ENCODE peak calls at places on chromosome 15, in nine cellular contexts. P is AG20443; H is prostate gland; L is Peyer's patch; X is right cardiac atrium; O is CD8-positive, alpha-beta memory T cell; S is lower lobe of right lung; I is NCI-H774; Q is D341Med. V is an unnamed sample.

GRCh38 chr15:73024161-73024560 is 28.1 kb upstream of the NEO1 start:
- DNase-seq in P (no peak), H (no peak), L (no peak), X (no peak), O (no peak), S (peak), I (no peak), Q (no peak), V (no peak)

GRCh38 chr15:45704329-45705249 is 69.8 kb downstream of the SQOR start:
- DNase-seq in P (peak), H (no peak), L (peak), X (peak), O (peak), S (no peak), I (no peak), Q (peak), V (peak)

GRCh38 chr15:29750754-29751153 is 71.5 kb downstream of the TJP1 start:
- DNase-seq in P (peak), H (no peak), L (no peak), X (no peak), O (no peak), S (no peak), I (no peak), Q (no peak), V (no peak)

GRCh38 chr15:83919319-83919830 is 265.5 kb downstream of the ADAMTSL3 start:
- DNase-seq in P (no peak), H (no peak), L (no peak), X (no peak), O (no peak), S (no peak), I (no peak), Q (no peak), V (no peak)

GRCh38 chr15:26158176-26158575 is 295.0 kb upstream of the ATP10A start:
- DNase-seq in P (no peak), H (no peak), L (no peak), X (no peak), O (no peak), S (no peak), I (no peak), Q (peak), V (no peak)

GRCh38 chr15:96171842-96172241 is 158.7 kb upstream of the NR2F2 start:
- DNase-seq in P (no peak), H (no peak), L (no peak), X (no peak), O (no peak), S (no peak), I (no peak), Q (no peak), V (peak)

GRCh38 chr15:84099181-84099580 is 136.4 kb upstream of the GOLGA6L4 start:
- DNase-seq in P (no peak), H (no peak), L (peak), X (peak), O (no peak), S (peak), I (no peak), Q (no peak), V (no peak)

GRCh38 chr15:29978411-29979382 is 104.1 kb upstream of the GOLGA8J start:
- DNase-seq in P (peak), H (no peak), L (no peak), X (no peak), O (no peak), S (no peak), I (no peak), Q (no peak), V (no peak)

GRCh38 chr15:67927501-67928156 is 87.8 kb upstream of the RNU6-1 start:
- DNase-seq in P (peak), H (peak), L (no peak), X (peak), O (no peak), S (peak), I (no peak), Q (no peak), V (peak)

GRCh38 chr15:63915888-63916731 is 82.4 kb upstream of the HERC1 start:
- DNase-seq in P (peak), H (no peak), L (no peak), X (no peak), O (no peak), S (no peak), I (peak), Q (no peak), V (peak)